ENCODE peak calls at places on chromosomes 7 and 10, in five cellular contexts. L is mammary epithelial cell, M is DND-41, K is endothelial cell of umbilical vein, R is GM23338. C is an unnamed sample.

GRCh38 chr7:47906883-47907282 is 41.4 kb downstream of the PKD1L1 start:
- DNase-seq in M (no peak), L (no peak), K (no peak), R (no peak), C (no peak)

GRCh38 chr10:80599424-80599847 is 61.7 kb downstream of the SH2D4B start:
- DNase-seq in M (peak), L (peak), K (peak), R (peak), C (no peak)

GRCh38 chr10:114682121-114682520 is 24.0 kb upstream of the ABLIM1 start:
- DNase-seq in R (no peak), M (no peak), L (no peak), K (no peak), C (no peak)

GRCh38 chr10:17444062-17444714 is 10.2 kb downstream of the ST8SIA6 start:
- DNase-seq in L (no peak), M (no peak), K (peak), R (no peak), C (no peak)

GRCh38 chr7:149670288-149670687 is 103.1 kb downstream of the ZNF467 start:
- DNase-seq in M (no peak), R (no peak), K (peak), L (no peak), C (no peak)

GRCh38 chr7:69067397-69067796 is 530.9 kb upstream of the AUTS2 start:
- DNase-seq in R (peak), L (no peak), K (no peak), M (no peak), C (peak)

GRCh38 chr10:109956454-109957091 is 33.3 kb upstream of the XPNPEP1 start:
- DNase-seq in L (no peak), K (peak), R (peak), M (peak), C (no peak)

GRCh38 chr7:99733448-99733847 is 1.5 kb downstream of the CYP3A7 start:
- DNase-seq in K (no peak), L (no peak), R (peak), M (peak), C (no peak)

GRCh38 chr10:20598590-20598989 is 298.5 kb downstream of the NEBL start:
- DNase-seq in R (peak), K (no peak), M (no peak), L (peak), C (peak)

GRCh38 chr10:1358860-1359598 is 302.8 kb downstream of the WDR37 start:
- DNase-seq in L (no peak), M (peak), K (no peak), R (no peak), C (no peak)

DNA sequence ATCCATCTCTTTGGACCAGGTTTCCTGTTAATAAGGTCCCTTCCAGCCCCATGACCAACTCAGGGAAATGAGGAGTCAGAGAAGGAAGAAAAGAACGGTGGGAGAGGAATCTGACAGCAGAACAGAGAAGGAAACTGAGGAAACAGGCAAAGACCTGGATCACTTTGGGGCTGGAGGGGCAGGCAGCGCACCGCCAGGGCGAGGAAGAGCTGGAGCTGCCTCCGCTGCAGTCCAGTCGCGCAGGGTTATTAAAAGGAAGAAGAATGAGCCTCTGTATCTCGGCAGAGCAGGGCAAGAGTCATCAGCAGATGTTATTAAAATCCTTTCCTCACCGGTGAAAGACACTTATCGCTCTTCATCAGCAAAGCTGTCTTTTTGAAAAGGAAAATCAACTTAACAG is 37.7 kb upstream of the R3HCC1L start:
- DNase-seq in L (no peak), M (no peak), K (no peak), R (no peak), C (no peak)
- H2AFZ ChIP-seq in L (no peak), M (no peak), K (no peak), R (no peak), C (no peak)

DNA sequence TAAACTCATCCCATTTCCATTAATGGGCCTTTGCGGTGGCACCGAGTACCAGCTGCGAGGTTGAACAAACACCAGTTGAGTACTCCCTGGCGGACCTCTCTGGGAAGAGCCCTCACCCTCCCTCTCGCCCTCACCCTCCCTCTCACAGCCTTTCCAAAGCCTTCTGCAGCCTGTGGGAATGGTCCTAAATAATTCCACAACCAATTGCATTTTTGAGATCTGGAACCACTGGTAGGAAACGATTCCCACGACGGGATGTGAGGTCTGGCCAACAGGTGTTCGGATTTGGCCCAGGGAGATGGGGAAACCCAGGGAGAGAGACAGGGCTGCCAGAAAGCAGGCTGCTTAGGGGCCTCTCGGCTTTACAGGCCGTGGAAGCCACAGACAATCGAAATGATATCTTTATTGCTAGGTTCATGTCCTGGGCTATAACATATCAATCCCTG is 5.3 kb downstream of the PTF1A start:
- DNase-seq in M (no peak), R (peak), K (no peak), L (no peak), C (no peak)
- TF ChIP-seq EZH2 in M (no peak), R (peak), K (no peak), L (no peak), C (no peak)

GRCh38 chr10:53422223-53422888 is 649.8 kb upstream of the MBL2 start:
- DNase-seq in L (no peak), K (no peak), M (no peak), R (peak), C (no peak)
- H2AFZ ChIP-seq in L (no peak), K (no peak), M (no peak), R (peak), C (no peak)

DNA sequence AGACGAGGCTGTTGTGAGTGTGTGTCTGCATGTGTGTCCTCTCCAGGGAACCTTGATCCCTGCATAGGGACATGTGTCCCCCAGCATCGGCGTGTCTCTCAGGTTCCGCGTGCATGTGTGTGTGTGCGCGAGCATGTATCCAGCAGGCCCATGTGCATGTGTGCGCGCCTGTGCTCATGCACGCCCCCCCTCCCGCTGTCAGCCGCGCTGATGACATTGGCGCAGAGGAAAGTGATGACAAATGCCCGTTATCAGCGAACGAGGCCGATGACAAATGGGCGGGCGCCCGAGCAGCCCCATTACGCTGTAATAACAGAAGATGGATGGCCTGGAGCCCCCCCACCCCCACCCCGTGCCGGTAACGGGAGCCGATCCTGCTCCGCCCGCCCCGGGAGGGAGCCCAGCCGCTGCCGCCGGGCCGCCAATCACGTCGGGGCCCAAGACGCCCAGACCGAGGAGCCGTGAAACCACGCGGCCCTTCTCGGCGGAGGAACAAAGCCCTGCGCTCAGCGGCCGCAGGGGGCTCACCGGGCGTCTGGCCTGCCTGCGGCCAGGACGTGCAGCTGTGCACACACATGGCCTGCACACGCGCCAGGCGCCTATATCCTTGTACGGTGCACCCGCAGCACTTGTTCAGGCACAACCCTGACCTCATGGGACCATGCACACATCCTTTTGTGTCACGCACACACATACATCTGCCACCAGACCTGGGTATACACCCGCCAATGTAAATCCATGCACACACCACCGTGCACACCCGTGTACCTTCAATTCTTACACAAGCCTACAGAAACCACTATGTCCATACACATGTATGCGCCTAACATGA is 21.5 kb downstream of the POLL start:
- DNase-seq in M (no peak), L (no peak), R (peak), K (peak), C (peak)
- TF ChIP-seq EZH2 in M (no peak), L (no peak), R (no peak), K (peak), C (peak)

GRCh38 chr10:44435196-44435595 is 50.3 kb upstream of the CXCL12 start:
- DNase-seq in M (no peak), L (no peak), K (no peak), R (no peak), C (no peak)

GRCh38 chr10:44437837-44438752 is 53.2 kb upstream of the CXCL12 start:
- DNase-seq in R (no peak), M (no peak), L (no peak), K (no peak), C (no peak)

GRCh38 chr10:44439845-44440244 is 54.9 kb upstream of the CXCL12 start:
- DNase-seq in L (no peak), R (no peak), K (no peak), M (no peak), C (no peak)

GRCh38 chr10:44436240-44436639 is 51.3 kb upstream of the CXCL12 start:
- DNase-seq in M (no peak), K (no peak), L (no peak), R (no peak), C (no peak)

DNA sequence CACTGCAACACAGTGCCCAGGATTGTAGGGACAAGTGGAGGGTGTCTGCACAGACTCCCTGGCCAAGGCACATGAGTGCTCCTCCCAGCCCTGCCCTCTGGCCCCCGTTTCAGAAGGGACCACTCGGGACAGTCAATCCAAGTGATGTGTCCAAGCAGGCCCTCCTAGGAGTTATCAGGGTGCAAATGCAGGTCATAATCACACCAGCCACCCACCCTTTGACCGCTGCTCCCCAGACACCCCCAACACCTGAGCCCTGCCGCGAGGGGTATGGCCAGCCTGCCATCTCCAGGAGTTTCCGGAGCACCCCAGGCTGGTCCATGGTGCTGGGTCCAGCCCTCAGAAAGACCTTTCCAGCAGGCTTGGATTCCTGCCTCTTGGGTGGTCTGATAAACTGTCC is 54.5 kb upstream of the CXCL12 start:
- DNase-seq in L (no peak), M (no peak), K (no peak), R (no peak), C (no peak)
- H2AFZ ChIP-seq in L (no peak), M (no peak), K (no peak), R (no peak), C (no peak)

GRCh38 chr10:101047961-101048892 is 13.6 kb upstream of the KAZALD1 start:
- DNase-seq in M (no peak), L (no peak), K (no peak), R (peak), C (no peak)
- TF ChIP-seq EZH2 in M (no peak), L (no peak), K (peak), R (peak), C (peak)

GRCh38 chr7:116138202-116138801 is 72.0 kb upstream of the TES start:
- DNase-seq in K (peak), R (peak), L (peak), M (peak), C (peak)
- H2AFZ ChIP-seq in K (no peak), R (no peak), L (no peak), M (peak), C (no peak)

GRCh38 chr10:101639141-101639900 is 51.2 kb downstream of the DPCD start:
- DNase-seq in L (no peak), R (no peak), M (no peak), K (no peak), C (no peak)
- TF ChIP-seq EZH2 in L (no peak), R (no peak), M (no peak), K (no peak), C (no peak)

GRCh38 chr7:107879400-107880035 is 11.5 kb upstream of the DLD start:
- DNase-seq in K (peak), R (peak), M (peak), L (peak), C (peak)
- H2AFZ ChIP-seq in K (peak), R (no peak), M (peak), L (peak), C (no peak)

C was measured in astrocyte.